ENCODE peak calls at places on chromosomes 11 and 22, in four cellular contexts. Y, A, H and Q are unnamed samples. For H3K9me3, the result is how much of the 10 kb centered on the place peaks cover.

GRCh38 chr11:12871788-12872321 is 137.3 kb upstream of the RASSF10 start:
- DNase-seq in Y (no peak), A (peak), H (no peak), Q (no peak)

GRCh38 chr11:1834132-1834610 is 619 bp upstream of the SYT8 start:
- DNase-seq in H (no peak), Y (no peak), A (no peak), Q (no peak)

GRCh38 chr11:87398913-87399312 is 361.2 kb downstream of the TMEM135 start:
- DNase-seq in A (peak), Y (no peak), H (no peak), Q (no peak)

GRCh38 chr11:86477495-86478155 is 102.9 kb downstream of the CCDC81 start:
- DNase-seq in A (peak), H (no peak), Y (no peak), Q (no peak)

GRCh38 chr22:43227231-43227630 is 40.3 kb upstream of the TTLL12 start:
- DNase-seq in Y (no peak), H (no peak), A (no peak), Q (no peak)

GRCh38 chr11:1223346-1224108 is 661 bp downstream of the MUC5B start:
- DNase-seq in H (no peak), Y (peak), A (no peak), Q (no peak)

GRCh38 chr11:121048464-121049233 is 24.7 kb downstream of the TBCEL start:
- DNase-seq in Y (no peak), A (no peak), H (no peak), Q (no peak)

GRCh38 chr11:2924381-2924780 is 4.8 kb downstream of the PHLDA2 start:
- DNase-seq in A (no peak), H (no peak), Y (no peak), Q (no peak)

GRCh38 chr11:102306817-102307814 is 10.2 kb upstream of the BIRC3 start:
- DNase-seq in A (no peak), Y (no peak), H (peak), Q (no peak)

GRCh38 chr11:14202263-14203173 is 156.5 kb downstream of the RRAS2 start:
- DNase-seq in Y (no peak), H (no peak), A (no peak), Q (no peak)

GRCh38 chr22:24066872-24067271 is 55.8 kb downstream of the CABIN1 start:
- DNase-seq in Y (no peak), A (no peak), H (peak), Q (peak)

GRCh38 chr22:43276311-43276710 is 66.9 kb downstream of the SCUBE1 start:
- DNase-seq in A (no peak), Y (no peak), H (no peak), Q (no peak)

GRCh38 chr11:108929241-108929640 is 264.4 kb downstream of the DDX10 start:
- DNase-seq in H (no peak), A (no peak), Y (no peak), Q (no peak)

GRCh38 chr11:117437041-117437790 is 109.6 kb downstream of the CEP164 start:
- DNase-seq in H (no peak), Y (no peak), A (no peak), Q (no peak)

GRCh38 chr11:94129505-94130335 is 1.1 kb downstream of the PANX1 start:
- DNase-seq in A (no peak), Y (peak), H (no peak), Q (no peak)

GRCh38 chr11:82750643-82751139 is 17.0 kb upstream of the FAM181B start:
- DNase-seq in H (no peak), Y (peak), A (no peak), Q (no peak)

GRCh38 chr11:74611369-74611861 is 19.0 kb downstream of the POLD3 start:
- DNase-seq in A (no peak), Y (no peak), H (no peak), Q (no peak)

GRCh38 chr11:18752502-18752901 is 26.5 kb upstream of the IGSF22 start:
- DNase-seq in A (no peak), H (no peak), Y (no peak), Q (no peak)

GRCh38 chr11:19345519-19345847 is 104.7 kb upstream of the E2F8 start:
- DNase-seq in Y (peak), A (no peak), H (no peak), Q (no peak)

GRCh38 chr11:8906629-8907028 is 4.4 kb upstream of the AKIP1 start:
- DNase-seq in A (no peak), Y (no peak), H (no peak), Q (no peak)

GRCh38 chr11:46075168-46075567 is 46.1 kb downstream of the PHF21A start:
- DNase-seq in H (no peak), A (no peak), Y (no peak), Q (no peak)

GRCh38 chr11:15976433-15977045 is 379.8 kb downstream of the SOX6 start:
- DNase-seq in A (no peak), Y (no peak), H (no peak), Q (no peak)

GRCh38 chr11:130092661-130093060 is 23.0 kb downstream of the APLP2 start:
- DNase-seq in Y (no peak), H (no peak), A (no peak), Q (no peak)

GRCh38 chr11:19577391-19577831 is 135.2 kb upstream of the NAV2 start:
- DNase-seq in Y (no peak), H (no peak), A (no peak), Q (no peak)

GRCh38 chr22:31870890-31871289 is 73.4 kb upstream of the YWHAH start:
- DNase-seq in A (no peak), H (no peak), Y (no peak), Q (no peak)

GRCh38 chr11:78920329-78920728 is 345.7 kb upstream of the NARS2 start:
- DNase-seq in A (no peak), H (no peak), Y (peak), Q (no peak)

GRCh38 chr11:2074266-2074825 is 64.8 kb downstream of the IGF2 start:
- DNase-seq in Y (peak), H (no peak), A (no peak), Q (no peak)

GRCh38 chr11:131909426-131910200 is 539.2 kb downstream of the NTM start:
- DNase-seq in A (no peak), Y (peak), H (no peak), Q (no peak)

GRCh38 chr11:1568451-1568911 is 3.6 kb downstream of the DUSP8 start:
- DNase-seq in H (no peak), Y (peak), A (peak), Q (no peak)

GRCh38 chr11:76822406-76822805 is 38.3 kb upstream of the ACER3 start:
- DNase-seq in A (no peak), Y (no peak), H (no peak), Q (no peak)

GRCh38 chr11:118615282-118615979 is 8.0 kb downstream of the PHLDB1 start:
- DNase-seq in A (peak), H (no peak), Y (peak), Q (no peak)

GRCh38 chr11:1826552-1827094 is 8.2 kb upstream of the SYT8 start:
- DNase-seq in Y (peak), H (no peak), A (peak), Q (peak)

GRCh38 chr11:45869551-45869950 is 15.9 kb upstream of the MAPK8IP1 start:
- DNase-seq in Y (no peak), A (no peak), H (no peak), Q (no peak)

GRCh38 chr22:47290706-47291430 is 528.4 kb downstream of the TBC1D22A start:
- DNase-seq in Y (no peak), A (peak), H (no peak), Q (peak)

GRCh38 chr22:47286590-47286989 is 524.1 kb downstream of the TBC1D22A start:
- DNase-seq in Y (no peak), A (no peak), H (no peak), Q (no peak)

GRCh38 chr22:47289316-47289985 is 527.0 kb downstream of the TBC1D22A start:
- DNase-seq in Y (no peak), A (no peak), H (no peak), Q (no peak)

GRCh38 chr22:47287516-47287915 is 525.1 kb downstream of the TBC1D22A start:
- DNase-seq in Y (no peak), H (no peak), A (no peak), Q (no peak)

DNA sequence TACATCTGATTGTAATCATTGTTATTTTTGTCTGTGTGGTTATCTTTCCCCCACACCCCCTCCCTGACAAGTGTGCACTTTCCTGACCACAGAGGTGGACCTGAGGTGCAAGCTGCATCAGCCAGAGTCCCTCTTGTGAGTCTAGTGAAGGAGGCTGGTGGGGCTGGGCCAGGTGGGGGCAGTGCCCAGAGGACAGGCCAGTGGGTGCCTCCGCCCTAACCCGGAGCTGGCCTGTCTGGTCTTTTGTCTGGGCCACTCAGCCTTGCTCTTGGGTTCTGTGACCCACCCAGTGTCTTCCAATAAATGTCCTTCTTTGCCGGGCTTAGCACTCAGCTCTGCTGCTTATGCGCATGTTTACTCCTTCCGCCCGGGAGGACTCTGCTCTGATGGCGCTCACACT is 526.2 kb downstream of the TBC1D22A start:
- DNase-seq in A (no peak), Y (no peak), H (no peak), Q (peak)
- H3K9me3 ChIP-seq in A (under half), Y (under half), H (under half), Q (under half)

DNA sequence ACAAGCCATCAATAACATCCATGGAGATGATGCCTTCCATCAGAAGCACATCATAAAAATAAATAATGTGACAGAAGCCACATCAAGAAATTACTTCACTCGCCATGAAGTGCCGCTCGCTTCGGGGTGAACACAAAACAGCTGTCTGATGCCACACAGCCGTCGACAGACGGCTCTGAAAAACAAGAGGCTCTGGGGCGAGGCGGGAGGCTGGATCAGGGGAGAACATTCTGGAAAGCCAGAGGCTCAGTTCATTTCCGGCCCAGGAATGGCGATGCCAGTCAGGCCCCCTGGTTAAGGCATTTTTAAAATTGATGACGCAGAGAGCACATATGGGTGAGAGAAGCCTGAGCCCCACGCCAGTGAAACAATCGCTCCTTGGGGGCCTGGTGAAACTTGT is 805.3 kb downstream of the TBC1D22A start:
- DNase-seq in A (no peak), Y (no peak), H (no peak), Q (no peak)
- H3K9me3 ChIP-seq in A (under half), Y (under half), H (under half), Q (under half)

GRCh38 chr11:54930930-54931329 is 224.3 kb downstream of the OR4A5 start:
- DNase-seq in Y (no peak), A (no peak), H (no peak), Q (no peak)

DNA sequence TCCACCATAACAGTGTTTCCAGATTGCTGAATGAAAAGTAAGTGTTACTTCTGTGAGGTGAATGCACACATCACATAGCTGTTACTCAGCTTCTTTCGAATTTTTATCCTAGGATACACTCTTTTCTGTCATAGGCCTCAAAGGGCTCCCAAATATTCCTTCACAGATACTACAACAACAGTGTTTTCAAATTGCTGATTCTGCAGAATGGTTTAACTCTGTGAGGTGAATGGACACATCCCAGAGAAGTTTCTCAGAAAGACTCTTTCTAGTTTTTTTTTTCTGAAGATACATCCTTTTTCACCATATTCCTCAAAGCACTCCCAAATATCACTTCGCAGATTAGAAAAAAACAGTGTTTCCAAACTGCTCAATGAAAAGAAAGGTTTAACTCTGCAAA is 221.1 kb downstream of the OR4A5 start:
- DNase-seq in A (no peak), H (no peak), Y (no peak), Q (no peak)
- H3K9me3 ChIP-seq in A (under half), H (under half), Y (half or more), Q (under half)

DNA sequence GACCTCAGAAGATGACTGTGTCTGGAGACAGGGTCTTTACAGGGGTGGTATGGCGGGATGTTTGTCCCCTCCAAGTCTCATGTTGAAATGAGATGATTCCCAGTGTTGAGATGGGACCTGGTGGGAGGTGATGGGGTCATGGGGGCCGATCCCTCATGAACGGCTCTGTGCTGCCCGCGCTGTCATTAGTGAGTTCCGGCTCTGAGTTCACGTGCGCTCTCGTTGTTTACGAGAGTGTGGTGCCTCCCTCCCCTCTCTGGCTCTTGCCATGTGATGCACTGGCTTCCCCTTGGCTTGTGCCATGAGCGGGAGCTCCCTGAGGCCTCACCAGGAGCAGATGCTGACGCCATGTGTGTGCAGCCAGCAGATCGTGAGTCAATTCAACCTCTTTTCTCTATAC is 830.8 kb downstream of the TBC1D22A start:
- DNase-seq in Y (peak), H (no peak), A (peak), Q (no peak)
- H3K9me3 ChIP-seq in Y (under half), H (under half), A (under half), Q (under half)

DNA sequence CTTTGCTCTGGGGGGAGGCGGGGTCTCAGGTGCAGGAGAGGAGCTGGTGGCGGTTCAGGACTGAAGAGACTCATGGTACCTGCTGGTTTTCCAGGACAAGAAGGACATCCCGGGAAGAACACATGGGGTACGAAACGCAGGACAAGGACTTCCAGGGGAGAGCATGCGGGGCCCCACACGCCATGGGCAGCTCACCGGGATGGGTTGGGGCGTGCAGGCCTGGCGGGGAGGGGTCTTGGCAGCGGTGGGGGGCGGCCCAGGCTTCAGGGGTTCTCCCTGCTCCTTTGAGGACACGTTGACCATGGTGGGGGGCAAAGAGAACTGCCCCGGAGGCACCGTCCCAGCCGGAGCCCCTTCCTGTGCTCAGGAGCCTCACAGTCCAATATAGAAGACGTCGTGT is 673.2 kb downstream of the BRD1 start:
- DNase-seq in Y (no peak), H (no peak), A (no peak), Q (no peak)
- H3K9me3 ChIP-seq in Y (under half), H (under half), A (under half), Q (under half)

DNA sequence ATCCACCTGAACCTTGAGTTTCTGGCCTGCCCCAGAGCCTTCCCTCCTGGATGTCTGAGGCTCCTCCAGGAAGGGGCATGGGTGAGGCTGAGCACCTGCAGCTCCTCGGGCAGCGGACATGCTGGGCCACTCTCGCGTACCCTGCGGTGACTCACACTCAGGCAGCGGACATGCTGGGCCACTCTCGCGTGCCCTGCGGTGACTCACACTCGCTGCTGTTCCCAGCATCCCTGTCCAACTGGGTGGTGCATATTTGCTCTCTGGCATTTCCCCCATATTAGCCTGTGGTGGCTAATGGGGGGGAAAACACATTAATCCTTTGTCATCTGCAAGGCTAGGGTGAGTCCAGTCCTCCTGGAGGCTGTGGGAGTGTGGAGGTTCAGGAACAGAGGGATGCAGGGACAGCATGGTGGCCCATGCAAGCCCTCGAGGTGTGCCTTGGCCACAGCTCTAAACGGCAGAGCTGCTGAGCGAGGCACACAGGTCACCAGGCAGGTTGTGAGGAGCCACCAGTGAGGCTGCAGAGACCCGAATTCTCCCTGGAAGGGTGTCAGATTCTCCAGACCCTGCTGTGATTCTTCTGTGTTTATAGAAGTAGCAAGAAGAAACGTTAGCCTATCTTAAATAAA is 728.1 kb downstream of the BRD1 start:
- DNase-seq in H (no peak), Y (no peak), A (peak), Q (peak)
- H3K9me3 ChIP-seq in H (under half), Y (under half), A (under half), Q (under half)

GRCh38 chr22:45490836-45491235 is 11.8 kb upstream of the FBLN1 start:
- DNase-seq in A (no peak), Y (peak), H (no peak), Q (no peak)
- H3K9me3 ChIP-seq in A (under half), Y (half or more), H (under half), Q (under half)

DNA sequence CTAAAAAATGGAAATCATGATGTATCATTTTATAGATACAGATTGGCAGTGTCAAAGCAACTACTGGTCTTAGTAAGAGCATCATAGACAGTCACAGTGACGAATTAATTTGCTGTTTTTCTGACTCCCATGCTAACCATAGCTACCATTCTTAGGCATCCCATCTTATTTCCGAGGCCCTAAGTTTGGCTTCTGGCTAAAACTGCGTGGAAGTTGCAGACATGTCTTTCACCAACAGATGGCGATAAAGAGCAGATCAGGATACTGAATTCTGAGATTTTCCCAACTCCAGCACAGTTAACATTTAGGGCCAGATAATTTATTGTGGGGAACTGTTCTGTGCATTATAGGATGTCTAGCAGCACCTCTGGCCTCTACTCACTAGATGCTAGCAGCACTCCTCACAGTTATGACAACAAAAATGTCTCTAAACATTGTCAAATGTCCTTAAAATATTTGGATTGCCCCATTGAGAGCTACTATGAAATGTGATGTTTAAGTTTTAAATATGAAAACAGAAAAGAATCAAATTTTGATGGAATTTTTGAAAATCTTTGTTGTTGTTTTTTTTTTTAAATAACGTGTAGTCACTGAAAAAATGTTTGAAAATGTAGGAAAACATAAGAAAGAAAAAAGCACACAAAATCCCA is 16.3 kb downstream of the OR2AG2 start:
- DNase-seq in H (no peak), Y (peak), A (no peak), Q (no peak)
- H3K9me3 ChIP-seq in H (under half), Y (under half), A (under half), Q (under half)

GRCh38 chr22:49185312-49185969 is 642.2 kb downstream of the BRD1 start:
- DNase-seq in A (no peak), Y (no peak), H (no peak), Q (no peak)

GRCh38 chr22:49183826-49184216 is 643.9 kb downstream of the BRD1 start:
- DNase-seq in Y (no peak), A (no peak), H (no peak), Q (no peak)

GRCh38 chr22:49186293-49186692 is 641.4 kb downstream of the BRD1 start:
- DNase-seq in H (no peak), Y (no peak), A (no peak), Q (no peak)

GRCh38 chr22:49183208-49183825 is 644.4 kb downstream of the BRD1 start:
- DNase-seq in A (no peak), Y (no peak), H (no peak), Q (no peak)

GRCh38 chr22:49184736-49185135 is 642.9 kb downstream of the BRD1 start:
- DNase-seq in Y (no peak), A (no peak), H (no peak), Q (no peak)
- H3K9me3 ChIP-seq in Y (under half), A (under half), H (under half), Q (under half)